ENCODE peak calls at places on chromosomes 11 and 22, in four cellular contexts. One of them, this sample, is unnamed.

GRCh38 chr22:24517446-24517845 is 22.3 kb downstream of the UPB1 start:
- DNase-seq in GM19239: no peak
- DNase-seq in stimulated activated CD4-positive, alpha-beta T cell treated with anti-CD3 and anti-CD28 coated beads, Interleukin-1b, Interleukin-23, amount 100 ng/mL, for 1 hour: no peak
- DNase-seq in dorsolateral prefrontal cortex: no peak
- DNase-seq in this sample: no peak

GRCh38 chr11:13923716-13924650 is 38.5 kb upstream of the SPON1 start:
- DNase-seq in stimulated activated CD4-positive, alpha-beta T cell treated with anti-CD3 and anti-CD28 coated beads, Interleukin-1b, Interleukin-23, amount 100 ng/mL, for 1 hour: no peak
- DNase-seq in GM19239: no peak
- DNase-seq in dorsolateral prefrontal cortex: no peak
- DNase-seq in this sample: no peak

GRCh38 chr11:114091791-114092397 is 32.4 kb downstream of the ZBTB16 start:
- DNase-seq in stimulated activated CD4-positive, alpha-beta T cell treated with anti-CD3 and anti-CD28 coated beads, Interleukin-1b, Interleukin-23, amount 100 ng/mL, for 1 hour: no peak
- DNase-seq in dorsolateral prefrontal cortex: no peak
- DNase-seq in GM19239: no peak
- DNase-seq in this sample: no peak

GRCh38 chr11:73939096-73939495 is 11.7 kb upstream of the DNAJB13 start:
- DNase-seq in GM19239: no peak
- DNase-seq in dorsolateral prefrontal cortex: no peak
- DNase-seq in stimulated activated CD4-positive, alpha-beta T cell treated with anti-CD3 and anti-CD28 coated beads, Interleukin-1b, Interleukin-23, amount 100 ng/mL, for 1 hour: no peak
- DNase-seq in this sample: no peak

GRCh38 chr11:59556883-59557205 is 45.5 kb downstream of the OR4D9 start:
- DNase-seq in stimulated activated CD4-positive, alpha-beta T cell treated with anti-CD3 and anti-CD28 coated beads, Interleukin-1b, Interleukin-23, amount 100 ng/mL, for 1 hour: no peak
- DNase-seq in GM19239: no peak
- DNase-seq in dorsolateral prefrontal cortex: no peak
- DNase-seq in this sample: no peak

GRCh38 chr11:95375881-95376280 is 144.9 kb upstream of the SESN3 start:
- DNase-seq in GM19239: no peak
- DNase-seq in dorsolateral prefrontal cortex: no peak
- DNase-seq in stimulated activated CD4-positive, alpha-beta T cell treated with anti-CD3 and anti-CD28 coated beads, Interleukin-1b, Interleukin-23, amount 100 ng/mL, for 1 hour: no peak
- DNase-seq in this sample: no peak

GRCh38 chr22:43173566-43173965 is 13.4 kb downstream of the TTLL12 start:
- DNase-seq in dorsolateral prefrontal cortex: no peak
- DNase-seq in GM19239: no peak
- DNase-seq in stimulated activated CD4-positive, alpha-beta T cell treated with anti-CD3 and anti-CD28 coated beads, Interleukin-1b, Interleukin-23, amount 100 ng/mL, for 1 hour: no peak
- DNase-seq in this sample: no peak

GRCh38 chr22:32333141-32333768 is 24.4 kb upstream of the RFPL3 start:
- DNase-seq in stimulated activated CD4-positive, alpha-beta T cell treated with anti-CD3 and anti-CD28 coated beads, Interleukin-1b, Interleukin-23, amount 100 ng/mL, for 1 hour: no peak
- DNase-seq in dorsolateral prefrontal cortex: no peak
- DNase-seq in GM19239: no peak
- DNase-seq in this sample: no peak

GRCh38 chr11:30312243-30312642 is 10.7 kb upstream of the ARL14EP start:
- DNase-seq in GM19239: no peak
- DNase-seq in dorsolateral prefrontal cortex: no peak
- DNase-seq in stimulated activated CD4-positive, alpha-beta T cell treated with anti-CD3 and anti-CD28 coated beads, Interleukin-1b, Interleukin-23, amount 100 ng/mL, for 1 hour: no peak
- DNase-seq in this sample: no peak

GRCh38 chr22:47634342-47634741 is 871.9 kb downstream of the TBC1D22A start:
- DNase-seq in stimulated activated CD4-positive, alpha-beta T cell treated with anti-CD3 and anti-CD28 coated beads, Interleukin-1b, Interleukin-23, amount 100 ng/mL, for 1 hour: no peak
- DNase-seq in dorsolateral prefrontal cortex: no peak
- DNase-seq in GM19239: no peak
- DNase-seq in this sample: no peak

GRCh38 chr11:57474017-57474750 is 13.9 kb downstream of the RTN4RL2 start:
- DNase-seq in dorsolateral prefrontal cortex: no peak
- DNase-seq in GM19239: no peak
- DNase-seq in stimulated activated CD4-positive, alpha-beta T cell treated with anti-CD3 and anti-CD28 coated beads, Interleukin-1b, Interleukin-23, amount 100 ng/mL, for 1 hour: no peak
- DNase-seq in this sample: no peak

GRCh38 chr11:100855466-100856067 is 168.5 kb downstream of the ARHGAP42 start:
- DNase-seq in GM19239: no peak
- DNase-seq in stimulated activated CD4-positive, alpha-beta T cell treated with anti-CD3 and anti-CD28 coated beads, Interleukin-1b, Interleukin-23, amount 100 ng/mL, for 1 hour: no peak
- DNase-seq in dorsolateral prefrontal cortex: no peak
- DNase-seq in this sample: no peak

GRCh38 chr22:24982301-24983056 is 30.0 kb downstream of the KIAA1671 start:
- DNase-seq in stimulated activated CD4-positive, alpha-beta T cell treated with anti-CD3 and anti-CD28 coated beads, Interleukin-1b, Interleukin-23, amount 100 ng/mL, for 1 hour: no peak
- DNase-seq in GM19239: no peak
- DNase-seq in dorsolateral prefrontal cortex: no peak
- DNase-seq in this sample: no peak

GRCh38 chr11:61075891-61076290 is 26.4 kb upstream of the CD5 start:
- DNase-seq in GM19239: no peak
- DNase-seq in dorsolateral prefrontal cortex: no peak
- DNase-seq in stimulated activated CD4-positive, alpha-beta T cell treated with anti-CD3 and anti-CD28 coated beads, Interleukin-1b, Interleukin-23, amount 100 ng/mL, for 1 hour: no peak
- DNase-seq in this sample: no peak

GRCh38 chr11:7524831-7525230 is 11.0 kb downstream of the PPFIBP2 start:
- DNase-seq in stimulated activated CD4-positive, alpha-beta T cell treated with anti-CD3 and anti-CD28 coated beads, Interleukin-1b, Interleukin-23, amount 100 ng/mL, for 1 hour: no peak
- DNase-seq in GM19239: no peak
- DNase-seq in dorsolateral prefrontal cortex: no peak
- DNase-seq in this sample: no peak

GRCh38 chr22:39223091-39223710 is 21.6 kb downstream of the PDGFB start:
- DNase-seq in dorsolateral prefrontal cortex: no peak
- DNase-seq in GM19239: no peak
- DNase-seq in stimulated activated CD4-positive, alpha-beta T cell treated with anti-CD3 and anti-CD28 coated beads, Interleukin-1b, Interleukin-23, amount 100 ng/mL, for 1 hour: no peak
- DNase-seq in this sample: no peak

GRCh38 chr11:69514771-69515170 is 33.3 kb downstream of the LINC01488 start:
- DNase-seq in stimulated activated CD4-positive, alpha-beta T cell treated with anti-CD3 and anti-CD28 coated beads, Interleukin-1b, Interleukin-23, amount 100 ng/mL, for 1 hour: no peak
- DNase-seq in dorsolateral prefrontal cortex: no peak
- DNase-seq in GM19239: no peak
- DNase-seq in this sample: no peak

GRCh38 chr11:72758304-72758689 is 6.1 kb upstream of the ARAP1 start:
- DNase-seq in GM19239: no peak
- DNase-seq in stimulated activated CD4-positive, alpha-beta T cell treated with anti-CD3 and anti-CD28 coated beads, Interleukin-1b, Interleukin-23, amount 100 ng/mL, for 1 hour: no peak
- DNase-seq in dorsolateral prefrontal cortex: no peak
- DNase-seq in this sample: no peak

GRCh38 chr22:19877626-19878339 is 23.1 kb upstream of the GNB1L start:
- DNase-seq in GM19239: no peak
- DNase-seq in dorsolateral prefrontal cortex: peak
- DNase-seq in stimulated activated CD4-positive, alpha-beta T cell treated with anti-CD3 and anti-CD28 coated beads, Interleukin-1b, Interleukin-23, amount 100 ng/mL, for 1 hour: no peak
- DNase-seq in this sample: no peak

GRCh38 chr11:119148855-119149370 is at the start of gene ABCG4:
- DNase-seq in GM19239: no peak
- DNase-seq in stimulated activated CD4-positive, alpha-beta T cell treated with anti-CD3 and anti-CD28 coated beads, Interleukin-1b, Interleukin-23, amount 100 ng/mL, for 1 hour: no peak
- DNase-seq in dorsolateral prefrontal cortex: no peak
- DNase-seq in this sample: no peak

This sample was measured in anterior cingulate cortex.